ENCODE peak calls at places on chromosomes 1 and 21, in four cellular contexts. S, Z, E and I are unnamed samples.

GRCh38 chr1:164524810-164525209 is 34.2 kb upstream of the PBX1 start:
- DNase-seq in S (no peak), Z (no peak), E (no peak), I (no peak)

GRCh38 chr1:66521736-66522365 is 12.1 kb upstream of the SGIP1 start:
- DNase-seq in S (peak), Z (no peak), E (peak), I (no peak)

GRCh38 chr1:234631721-234632125 is 21.7 kb upstream of the IRF2BP2 start:
- DNase-seq in S (no peak), Z (no peak), E (peak), I (no peak)

GRCh38 chr1:207186503-207186902 is 82.5 kb downstream of the C4BPA start:
- DNase-seq in S (peak), Z (no peak), E (no peak), I (no peak)

GRCh38 chr1:167463856-167464565 is 54.3 kb downstream of the CD247 start:
- DNase-seq in S (no peak), Z (no peak), E (no peak), I (no peak)

GRCh38 chr1:89659322-89660061 is 26.6 kb downstream of the LRRC8C start:
- DNase-seq in S (no peak), Z (no peak), E (no peak), I (no peak)

GRCh38 chr1:94106716-94107115 is 14.2 kb downstream of the ABCA4 start:
- DNase-seq in S (no peak), Z (no peak), E (no peak), I (no peak)

GRCh38 chr1:243745361-243745760 is 104.7 kb downstream of the AKT3 start:
- DNase-seq in S (no peak), Z (no peak), E (no peak), I (no peak)

GRCh38 chr1:59692591-59692990 is 122.2 kb upstream of the HOOK1 start:
- DNase-seq in S (peak), Z (no peak), E (no peak), I (no peak)

GRCh38 chr1:83901547-83902155 is 97.3 kb downstream of the TTLL7 start:
- DNase-seq in S (peak), Z (no peak), E (peak), I (no peak)

GRCh38 chr1:64572222-64572900 is 102.4 kb downstream of the CACHD1 start:
- DNase-seq in S (no peak), Z (no peak), E (no peak), I (no peak)

GRCh38 chr1:62784509-62785365 is 805 bp downstream of the ATG4C start:
- DNase-seq in S (no peak), Z (no peak), E (peak), I (no peak)

GRCh38 chr1:18536356-18536755 is 55.6 kb downstream of the KLHDC7A start:
- DNase-seq in S (no peak), Z (no peak), E (no peak), I (no peak)

GRCh38 chr1:240499012-240499411 is 112.9 kb downstream of the GREM2 start:
- DNase-seq in S (no peak), Z (no peak), E (no peak), I (no peak)

GRCh38 chr1:180151508-180151907 is 3.2 kb upstream of the QSOX1 start:
- DNase-seq in S (peak), Z (no peak), E (peak), I (no peak)

GRCh38 chr1:31959521-31959920 is 21.4 kb upstream of the PTP4A2 start:
- DNase-seq in S (no peak), Z (no peak), E (no peak), I (no peak)

GRCh38 chr1:31957701-31958674 is 19.8 kb upstream of the PTP4A2 start:
- DNase-seq in S (no peak), Z (no peak), E (no peak), I (no peak)

GRCh38 chr1:31952825-31953220 is 14.7 kb upstream of the PTP4A2 start:
- DNase-seq in S (no peak), Z (no peak), E (no peak), I (no peak)

GRCh38 chr1:31954607-31955283 is 16.6 kb upstream of the PTP4A2 start:
- DNase-seq in S (peak), Z (peak), E (peak), I (peak)

DNA sequence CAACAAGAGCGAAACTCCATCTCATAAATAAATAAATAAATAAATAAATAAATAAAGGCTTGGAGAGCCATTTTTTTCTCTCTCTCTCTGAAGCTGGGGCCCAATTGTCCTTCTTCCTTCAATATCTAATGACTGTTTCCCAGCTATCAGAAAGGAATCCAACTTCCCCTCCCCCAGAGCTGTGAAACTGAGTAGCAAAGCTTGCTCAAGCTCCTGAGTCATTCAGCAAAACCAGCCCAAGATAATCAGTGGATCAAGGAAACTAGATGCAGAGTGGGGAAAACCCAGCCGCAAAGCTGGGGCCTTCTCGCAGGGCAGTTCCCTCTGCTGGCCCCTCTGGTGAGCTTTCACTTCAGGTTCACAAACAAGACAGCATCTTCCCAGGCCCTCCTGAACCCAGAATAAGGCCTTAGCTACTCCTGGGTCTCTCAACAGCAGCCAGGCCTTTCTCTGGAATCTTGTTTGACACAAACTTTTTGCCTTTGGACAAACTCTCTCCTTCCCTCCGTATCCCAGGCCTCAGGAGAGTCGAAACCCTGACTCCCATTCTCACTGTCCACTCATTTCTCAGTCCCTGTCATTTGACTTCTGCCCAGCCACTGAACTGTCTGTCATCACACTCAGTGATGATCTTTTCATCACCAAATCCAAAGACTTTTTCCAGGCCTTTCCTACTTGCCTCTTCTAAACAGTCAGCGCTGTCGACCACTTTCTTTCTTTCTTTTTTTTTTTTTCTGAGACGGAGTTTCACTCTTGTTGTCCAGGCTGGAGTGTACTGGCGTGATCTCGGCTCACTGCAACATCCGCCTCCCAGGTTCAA is 18.0 kb upstream of the PTP4A2 start:
- DNase-seq in S (peak), Z (peak), E (peak), I (peak)
- H3K4me3 ChIP-seq in S (no peak), Z (no peak), E (no peak), I (no peak)

DNA sequence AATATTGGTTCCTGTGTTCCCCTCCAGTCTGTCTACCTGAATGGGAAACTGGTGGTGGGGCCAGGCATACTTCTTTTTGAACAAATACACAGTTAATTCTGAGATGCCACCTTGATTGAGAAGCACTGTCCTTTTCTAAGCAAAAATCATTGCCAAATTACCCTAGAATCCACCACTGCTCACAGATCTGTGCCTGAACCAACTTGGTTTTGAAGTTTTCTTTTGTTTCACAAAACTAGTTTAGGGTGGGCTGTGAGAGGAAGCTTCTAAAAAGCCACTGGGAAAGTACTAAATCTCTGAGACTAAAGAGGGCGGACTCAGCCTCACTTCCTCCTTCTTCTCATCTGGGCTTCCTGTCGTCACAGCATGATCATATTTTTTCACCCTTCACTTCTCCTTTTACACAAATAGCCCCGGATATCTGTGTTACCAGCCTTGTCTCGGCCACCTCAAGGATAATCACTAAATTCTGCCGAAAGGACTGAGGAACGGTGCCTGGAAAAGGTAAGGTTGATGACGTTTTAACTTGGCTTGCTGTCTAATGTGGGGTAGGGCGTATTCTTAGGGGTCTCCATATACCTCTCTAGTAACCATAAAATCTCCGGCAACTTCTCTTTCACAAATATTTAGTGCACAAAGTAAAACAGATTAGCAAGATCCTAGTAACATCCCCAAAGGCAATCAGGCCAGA is at the start of gene CD53:
- DNase-seq in S (no peak), Z (no peak), E (no peak), I (no peak)
- H3K4me3 ChIP-seq in S (no peak), Z (peak), E (no peak), I (no peak)

GRCh38 chr1:145886811-145887210 is 1.1 kb upstream of the ANKRD35 start:
- DNase-seq in S (no peak), Z (no peak), E (no peak), I (no peak)

GRCh38 chr1:145887631-145888030 is 2.0 kb upstream of the ANKRD35 start:
- DNase-seq in S (no peak), Z (no peak), E (no peak), I (no peak)

GRCh38 chr1:145884675-145885074 is 991 bp downstream of the ANKRD35 start:
- DNase-seq in S (peak), Z (no peak), E (no peak), I (no peak)

GRCh38 chr1:145885738-145886287 is at the start of gene ANKRD35:
- DNase-seq in S (no peak), Z (peak), E (peak), I (peak)

GRCh38 chr1:145886390-145886789 is 724 bp upstream of the ANKRD35 start:
- DNase-seq in S (no peak), Z (no peak), E (no peak), I (no peak)
- H3K4me3 ChIP-seq in S (peak), Z (peak), E (peak), I (no peak)

DNA sequence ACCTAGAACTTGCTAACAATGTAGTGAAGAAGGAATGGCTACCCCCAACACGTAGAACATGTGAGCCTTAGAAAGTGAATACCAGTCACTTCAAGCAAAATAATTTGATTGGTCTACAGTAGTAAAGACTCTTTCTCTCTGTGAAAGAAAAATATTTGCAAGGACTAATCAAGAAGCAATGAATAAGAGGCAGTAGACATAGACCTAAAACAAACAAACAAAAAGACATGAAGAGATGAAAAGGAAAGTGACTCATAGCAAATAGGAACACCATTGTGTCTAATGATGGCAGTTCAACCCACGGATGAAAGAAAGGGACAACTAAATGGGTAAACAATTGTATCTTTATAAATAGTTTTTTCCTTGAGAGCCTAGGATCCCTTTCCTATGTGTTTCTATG is 811.6 kb downstream of the USP25 start:
- DNase-seq in S (no peak), Z (no peak), E (no peak), I (no peak)
- H3K4me3 ChIP-seq in S (no peak), Z (no peak), E (no peak), I (no peak)

GRCh38 chr1:223709598-223709997 is 2.7 kb upstream of the CAPN2 start:
- DNase-seq in S (no peak), Z (no peak), E (no peak), I (no peak)

GRCh38 chr1:223706077-223706988 is 6.0 kb upstream of the CAPN2 start:
- DNase-seq in S (peak), Z (no peak), E (no peak), I (no peak)

GRCh38 chr1:223708651-223709268 is 3.6 kb upstream of the CAPN2 start:
- DNase-seq in S (no peak), Z (no peak), E (no peak), I (no peak)

GRCh38 chr1:223708001-223708359 is 4.4 kb upstream of the CAPN2 start:
- DNase-seq in S (no peak), Z (no peak), E (no peak), I (no peak)

DNA sequence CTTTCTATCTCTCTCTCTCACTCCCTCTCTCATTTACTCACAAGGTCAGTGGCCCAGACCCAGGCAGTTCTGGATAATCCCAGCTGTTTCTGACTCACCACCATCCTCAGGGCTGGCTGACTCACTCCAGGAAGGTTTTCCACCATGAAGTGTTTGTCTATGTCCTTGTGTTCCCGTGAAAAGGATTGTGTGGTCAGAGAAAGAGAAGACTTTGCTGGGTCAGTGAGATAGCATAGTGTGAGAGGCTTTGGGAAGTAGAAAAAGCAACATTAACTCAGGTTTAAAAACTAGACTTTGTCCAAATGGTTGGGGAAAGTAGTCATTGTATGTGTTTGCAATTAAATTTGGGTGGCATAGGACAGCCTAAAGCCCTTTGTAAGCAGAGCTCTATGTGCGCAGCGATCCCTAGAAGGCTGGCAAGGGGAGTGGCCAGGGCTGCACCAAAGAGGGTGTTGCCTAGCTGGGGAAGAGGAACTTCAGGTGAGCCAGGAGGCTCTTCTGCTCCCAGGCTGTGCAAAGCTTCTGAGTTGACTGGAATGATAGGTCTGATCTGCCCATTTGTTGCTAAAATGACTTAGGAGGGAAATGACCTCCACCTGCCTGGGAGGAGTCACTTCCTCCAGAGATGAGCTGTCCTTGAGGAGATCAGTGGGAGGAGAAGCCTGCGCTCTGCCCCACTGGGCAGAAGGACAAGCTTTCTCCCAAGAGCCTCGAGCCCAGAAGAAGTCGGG is 4.9 kb upstream of the CAPN2 start:
- DNase-seq in S (peak), Z (peak), E (peak), I (peak)
- H3K4me3 ChIP-seq in S (peak), Z (no peak), E (peak), I (no peak)

DNA sequence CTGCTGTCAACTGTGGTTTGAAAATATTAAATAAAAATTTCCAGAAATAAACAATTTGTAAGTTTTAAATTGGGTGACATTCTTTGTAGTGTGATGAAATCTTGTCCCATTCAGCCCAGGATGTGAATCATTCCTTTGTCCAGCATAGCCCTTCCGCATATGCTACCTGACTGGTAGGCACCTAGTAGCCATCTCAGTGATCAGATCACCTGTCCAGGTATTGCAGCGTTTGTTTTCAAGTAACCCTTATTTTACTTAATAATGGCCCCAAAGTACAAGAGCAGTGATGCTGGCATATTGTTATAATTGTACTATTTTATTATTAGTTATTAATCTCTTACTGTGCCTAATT is 351.6 kb upstream of the B3GALT2 start:
- DNase-seq in S (no peak), Z (no peak), E (no peak), I (no peak)
- H3K4me3 ChIP-seq in S (no peak), Z (no peak), E (no peak), I (no peak)

GRCh38 chr1:44693900-44694299 is 19.4 kb downstream of the ARMH1 start:
- DNase-seq in S (no peak), Z (no peak), E (no peak), I (no peak)

GRCh38 chr1:44696789-44697188 is 22.3 kb downstream of the ARMH1 start:
- DNase-seq in S (no peak), Z (no peak), E (no peak), I (no peak)

GRCh38 chr1:44695671-44696070 is 21.2 kb downstream of the ARMH1 start:
- DNase-seq in S (no peak), Z (no peak), E (no peak), I (no peak)

GRCh38 chr1:44694863-44695478 is 20.5 kb downstream of the ARMH1 start:
- DNase-seq in S (no peak), Z (no peak), E (no peak), I (no peak)

GRCh38 chr1:44693159-44693558 is 18.6 kb downstream of the ARMH1 start:
- DNase-seq in S (no peak), Z (no peak), E (no peak), I (no peak)
- H3K4me3 ChIP-seq in S (no peak), Z (no peak), E (no peak), I (no peak)

GRCh38 chr1:231036416-231036815 is 3.6 kb downstream of the FAM89A start:
- DNase-seq in S (no peak), Z (no peak), E (no peak), I (no peak)

GRCh38 chr1:231039161-231040018 is 664 bp downstream of the FAM89A start:
- DNase-seq in S (no peak), Z (peak), E (peak), I (peak)

GRCh38 chr1:231040019-231040799 is at the start of gene FAM89A:
- DNase-seq in S (no peak), Z (peak), E (peak), I (peak)

GRCh38 chr1:231035799-231036198 is 4.3 kb downstream of the FAM89A start:
- DNase-seq in S (no peak), Z (no peak), E (no peak), I (no peak)

DNA sequence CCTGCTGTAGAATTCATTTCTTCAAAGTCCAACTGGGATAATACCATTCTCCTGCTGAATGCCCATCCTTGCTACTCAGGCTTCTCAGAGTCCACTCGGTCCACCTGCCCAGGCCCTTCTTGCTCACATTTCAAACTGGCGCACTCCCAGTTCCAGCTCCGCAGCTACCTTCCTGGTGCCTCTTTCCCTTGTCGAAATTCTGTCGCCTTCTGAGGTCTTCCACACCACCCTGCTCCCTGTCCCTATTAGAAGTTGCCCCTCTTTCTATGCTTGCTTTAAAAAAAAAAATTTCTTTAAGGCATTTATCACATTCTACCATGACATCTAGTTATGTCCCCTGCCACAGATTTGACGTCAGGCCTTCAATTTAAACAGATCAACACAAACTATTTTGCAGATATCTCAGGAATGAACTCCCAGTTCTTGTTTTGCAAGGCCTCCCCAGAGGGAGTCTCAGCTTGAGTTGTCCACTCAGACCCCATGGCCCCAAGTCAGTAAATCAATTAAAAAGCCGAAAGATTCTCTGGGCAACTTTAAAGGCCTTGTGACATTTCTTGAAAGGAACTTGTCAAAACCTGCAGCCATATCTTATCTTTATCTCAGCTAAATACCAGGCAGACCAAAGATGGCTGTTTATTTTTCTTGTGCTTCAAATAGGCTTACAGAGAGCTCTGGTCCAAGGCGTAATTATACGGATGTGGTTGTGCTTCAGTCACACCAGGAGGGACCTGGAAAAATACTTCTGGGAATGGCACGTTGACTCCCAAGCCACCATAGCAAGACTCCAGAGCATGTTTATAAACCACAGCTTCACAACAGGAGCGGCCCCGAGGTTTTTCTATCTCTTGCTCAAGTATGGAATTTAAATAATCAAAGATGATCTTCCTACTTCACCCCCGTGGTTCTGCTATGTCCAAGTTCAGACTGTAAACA is 2.2 kb downstream of the FAM89A start:
- DNase-seq in S (no peak), Z (no peak), E (no peak), I (no peak)
- H3K4me3 ChIP-seq in S (no peak), Z (peak), E (no peak), I (no peak)